ENCODE peak calls at places on chromosomes 11 and 22, in seven cellular contexts. Z is progenitor cell of endocrine pancreas, P is AG09309, M is neuronal stem cell, V is DMS 273 treated with DMSO at 0.1 percent for 48 hours, O is IMR-90, B is RWPE1. T is an unnamed sample.

GRCh38 chr11:131845255-131845654 is 474.8 kb downstream of the NTM start:
- DNase-seq in B (no peak), O (no peak), M (no peak), Z (no peak), P (no peak), V (no peak), T (no peak)

GRCh38 chr11:26823963-26824362 is 102.1 kb upstream of the SLC5A12 start:
- DNase-seq in O (no peak), Z (no peak), M (no peak), P (no peak), B (no peak), V (no peak), T (no peak)

GRCh38 chr11:100908746-100909145 is 220.9 kb downstream of the PGR start:
- DNase-seq in M (no peak), B (no peak), O (peak), Z (no peak), P (no peak), V (no peak), T (no peak)

GRCh38 chr11:1501421-1502167 is 15.0 kb upstream of the MOB2 start:
- DNase-seq in V (no peak), Z (no peak), O (no peak), M (no peak), B (no peak), P (no peak), T (no peak)

GRCh38 chr22:22546490-22546889 is 12.6 kb downstream of the PRAME start:
- DNase-seq in B (no peak), M (no peak), P (no peak), O (peak), Z (no peak), V (no peak), T (no peak)

GRCh38 chr11:64742087-64742939 is 1.6 kb downstream of the RASGRP2 start:
- DNase-seq in O (no peak), Z (no peak), M (no peak), B (no peak), P (no peak), V (no peak), T (no peak)

GRCh38 chr11:1040428-1041148 is 4.1 kb upstream of the MUC6 start:
- DNase-seq in B (no peak), V (no peak), P (no peak), Z (no peak), O (no peak), M (no peak), T (no peak)

GRCh38 chr11:108733479-108734116 is 68.7 kb downstream of the DDX10 start:
- DNase-seq in M (no peak), Z (no peak), V (no peak), B (peak), O (peak), P (no peak), T (no peak)

GRCh38 chr22:40348025-40348658 is 1.8 kb downstream of the ADSL start:
- DNase-seq in V (no peak), P (no peak), O (peak), M (no peak), B (peak), Z (no peak), T (peak)

T was measured in ecto neural progenitor cell.